ENCODE peak calls at places on chromosomes 4 and X, in seven cellular contexts. C is stimulated activated memory B cell treated with anti-CD40 and anti-IgM and Interleukin-4, amounts not matched to agents 10 μg/mL and 1 μg/mL and 100 μg/mL, for 72 hours; L is aorta; U is activated CD8-positive, alpha-beta T cell treated with anti-CD3 and anti-CD28 coated beads for 36 hours; K is A549; S is CD8-positive, alpha-beta T cell; G is upper lobe of right lung. Z is an unnamed sample.

GRCh38 chr4:154615211-154615610 is 2.8 kb upstream of the FGG start:
- ATAC-seq in G (no peak), K (no peak), S (no peak), L (no peak), U (no peak), C (no peak), Z (no peak)

GRCh38 chr4:107196312-107196711 is 160.2 kb upstream of the DKK2 start:
- ATAC-seq in C (no peak), L (no peak), G (peak), S (no peak), U (no peak), K (no peak), Z (no peak)

GRCh38 chr4:168521736-168522135 is 24.9 kb downstream of the PALLD start:
- ATAC-seq in L (no peak), S (no peak), K (no peak), U (no peak), G (no peak), C (no peak), Z (no peak)

GRCh38 chr4:165299399-165300060 is 27.9 kb upstream of the MSMO1 start:
- ATAC-seq in G (peak), K (peak), L (no peak), U (no peak), S (no peak), C (no peak), Z (no peak)

GRCh38 chr4:72194046-72194445 is 162.2 kb downstream of the NPFFR2 start:
- ATAC-seq in L (no peak), U (no peak), K (no peak), C (no peak), S (no peak), G (no peak), Z (no peak)

GRCh38 chr4:70901607-70901983 is 574 bp upstream of the MOB1B start:
- ATAC-seq in K (no peak), S (no peak), L (no peak), G (no peak), C (no peak), U (no peak), Z (no peak)

GRCh38 chr4:81639248-81639647 is 167.5 kb upstream of the RASGEF1B start:
- ATAC-seq in L (no peak), S (no peak), K (no peak), C (no peak), G (peak), U (peak), Z (no peak)

GRCh38 chr4:159010563-159011260 is 92.2 kb upstream of the RAPGEF2 start:
- ATAC-seq in G (peak), S (no peak), C (no peak), U (no peak), K (peak), L (no peak), Z (no peak)

GRCh38 chrX:11341274-11342256 is 48.4 kb downstream of the AMELX start:
- ATAC-seq in K (no peak), G (peak), U (no peak), S (no peak), L (peak), C (peak), Z (no peak)

GRCh38 chr4:7044415-7044930 is 1.3 kb downstream of the TADA2B start:
- ATAC-seq in S (no peak), K (no peak), U (no peak), G (no peak), L (no peak), C (no peak), Z (no peak)

GRCh38 chr4:76993787-76994641 is 44.5 kb downstream of the SEPTIN11 start:
- ATAC-seq in K (no peak), U (peak), C (peak), L (no peak), G (peak), S (peak), Z (peak)

GRCh38 chr4:153974452-153974851 is 185.6 kb upstream of the SFRP2 start:
- ATAC-seq in S (no peak), G (no peak), L (no peak), U (no peak), C (no peak), K (no peak), Z (no peak)

GRCh38 chrX:71653344-71653743 is 14.0 kb upstream of the LOC101059915 start:
- ATAC-seq in C (no peak), G (no peak), L (no peak), K (no peak), U (no peak), S (no peak), Z (no peak)

GRCh38 chrX:103697687-103698086 is 11.2 kb upstream of the MORF4L2 start:
- ATAC-seq in G (no peak), C (no peak), L (no peak), K (no peak), S (no peak), U (no peak), Z (no peak)

GRCh38 chr4:184168406-184169019 is 49.2 kb downstream of the ENPP6 start:
- ATAC-seq in C (peak), K (peak), S (peak), L (peak), G (peak), U (peak), Z (peak)

GRCh38 chrX:154542723-154543424 is 3.8 kb downstream of the G6PD start:
- ATAC-seq in L (no peak), U (peak), K (peak), C (peak), G (peak), S (no peak), Z (no peak)

GRCh38 chrX:53283099-53283498 is 1.7 kb upstream of the IQSEC2 start:
- ATAC-seq in K (no peak), G (no peak), L (no peak), S (no peak), U (no peak), C (no peak), Z (no peak)

GRCh38 chrX:19683817-19684216 is 168.5 kb upstream of the MAP3K15 start:
- ATAC-seq in G (no peak), L (no peak), C (no peak), S (peak), K (no peak), U (peak), Z (peak)

GRCh38 chrX:134013528-134013927 is 28.1 kb upstream of the GPC3 start:
- ATAC-seq in G (no peak), C (no peak), U (no peak), K (no peak), S (no peak), L (no peak), Z (no peak)

GRCh38 chr4:173436149-173436579 is 37.2 kb upstream of the SCRG1 start:
- ATAC-seq in S (no peak), K (no peak), G (no peak), U (no peak), C (no peak), L (no peak), Z (no peak)

GRCh38 chr4:7957113-7957656 is 17.5 kb upstream of the AFAP1 start:
- ATAC-seq in U (no peak), K (no peak), S (no peak), G (no peak), L (no peak), C (no peak), Z (no peak)